ENCODE peak calls at places on chromosomes 11 and 22, in six cellular contexts. One of them, this sample, is unnamed.

GRCh38 chr11:122367809-122368231 is 251.8 kb upstream of the BLID start:
- DNase-seq in stimulated activated CD8-positive, alpha-beta memory T cell treated with anti-CD3 and anti-CD28 coated beads, Interleukin-2, amount 100 ng/mL, for 48 hours: no peak
- DNase-seq in HTR-8/SVneo: no peak
- DNase-seq in NCI-H2107: no peak
- DNase-seq in Right ventricle myocardium superior: no peak
- DNase-seq in GM23338: no peak
- DNase-seq in this sample: no peak

GRCh38 chr11:118437736-118438125 is 1.4 kb downstream of the KMT2A start:
- DNase-seq in stimulated activated CD8-positive, alpha-beta memory T cell treated with anti-CD3 and anti-CD28 coated beads, Interleukin-2, amount 100 ng/mL, for 48 hours: peak; percentile 19
- DNase-seq in HTR-8/SVneo: no peak
- DNase-seq in NCI-H2107: no peak
- DNase-seq in Right ventricle myocardium superior: no peak
- DNase-seq in GM23338: peak; percentile 67
- DNase-seq in this sample: peak; percentile 31

GRCh38 chr22:29114392-29114791 is 41.6 kb downstream of the KREMEN1 start:
- DNase-seq in stimulated activated CD8-positive, alpha-beta memory T cell treated with anti-CD3 and anti-CD28 coated beads, Interleukin-2, amount 100 ng/mL, for 48 hours: no peak
- DNase-seq in HTR-8/SVneo: no peak
- DNase-seq in NCI-H2107: no peak
- DNase-seq in Right ventricle myocardium superior: no peak
- DNase-seq in GM23338: no peak
- DNase-seq in this sample: no peak

GRCh38 chr11:13098067-13098466 is 89.0 kb downstream of the RASSF10 start:
- DNase-seq in stimulated activated CD8-positive, alpha-beta memory T cell treated with anti-CD3 and anti-CD28 coated beads, Interleukin-2, amount 100 ng/mL, for 48 hours: no peak
- DNase-seq in HTR-8/SVneo: no peak
- DNase-seq in NCI-H2107: peak; percentile 23
- DNase-seq in Right ventricle myocardium superior: no peak
- DNase-seq in GM23338: no peak
- DNase-seq in this sample: no peak

GRCh38 chr22:38696606-38697005 is 4.1 kb downstream of the JOSD1 start:
- DNase-seq in stimulated activated CD8-positive, alpha-beta memory T cell treated with anti-CD3 and anti-CD28 coated beads, Interleukin-2, amount 100 ng/mL, for 48 hours: no peak
- DNase-seq in HTR-8/SVneo: no peak
- DNase-seq in NCI-H2107: no peak
- DNase-seq in Right ventricle myocardium superior: no peak
- DNase-seq in GM23338: no peak
- DNase-seq in this sample: peak; percentile 17

GRCh38 chr11:10659339-10660216 is 34.0 kb downstream of the IRAG1 start:
- DNase-seq in stimulated activated CD8-positive, alpha-beta memory T cell treated with anti-CD3 and anti-CD28 coated beads, Interleukin-2, amount 100 ng/mL, for 48 hours: no peak
- DNase-seq in HTR-8/SVneo: peak; percentile 72
- DNase-seq in NCI-H2107: no peak
- DNase-seq in Right ventricle myocardium superior: no peak
- DNase-seq in GM23338: no peak
- DNase-seq in this sample: peak; percentile 5

GRCh38 chr11:68215087-68215445 is 2.0 kb upstream of the KMT5B start:
- DNase-seq in stimulated activated CD8-positive, alpha-beta memory T cell treated with anti-CD3 and anti-CD28 coated beads, Interleukin-2, amount 100 ng/mL, for 48 hours: peak; percentile 12
- DNase-seq in HTR-8/SVneo: no peak
- DNase-seq in NCI-H2107: no peak
- DNase-seq in Right ventricle myocardium superior: no peak
- DNase-seq in GM23338: no peak
- DNase-seq in this sample: no peak

GRCh38 chr11:31810779-31811647 is at the start of gene PAX6:
- DNase-seq in stimulated activated CD8-positive, alpha-beta memory T cell treated with anti-CD3 and anti-CD28 coated beads, Interleukin-2, amount 100 ng/mL, for 48 hours: no peak
- DNase-seq in HTR-8/SVneo: no peak
- DNase-seq in NCI-H2107: no peak
- DNase-seq in Right ventricle myocardium superior: peak; percentile 65
- DNase-seq in GM23338: peak; percentile 89
- DNase-seq in this sample: no peak

GRCh38 chr11:96337541-96338530 is 5.2 kb downstream of the MAML2 start:
- DNase-seq in stimulated activated CD8-positive, alpha-beta memory T cell treated with anti-CD3 and anti-CD28 coated beads, Interleukin-2, amount 100 ng/mL, for 48 hours: no peak
- DNase-seq in HTR-8/SVneo: no peak
- DNase-seq in NCI-H2107: no peak
- DNase-seq in Right ventricle myocardium superior: no peak
- DNase-seq in GM23338: no peak
- DNase-seq in this sample: no peak

GRCh38 chr11:76597533-76598425 is 72.8 kb downstream of the LRRC32 start:
- DNase-seq in stimulated activated CD8-positive, alpha-beta memory T cell treated with anti-CD3 and anti-CD28 coated beads, Interleukin-2, amount 100 ng/mL, for 48 hours: no peak
- DNase-seq in HTR-8/SVneo: no peak
- DNase-seq in NCI-H2107: no peak
- DNase-seq in Right ventricle myocardium superior: no peak
- DNase-seq in GM23338: no peak
- DNase-seq in this sample: peak; percentile 24

GRCh38 chr11:2987881-2988280 is 4.2 kb downstream of the NAP1L4 start:
- DNase-seq in stimulated activated CD8-positive, alpha-beta memory T cell treated with anti-CD3 and anti-CD28 coated beads, Interleukin-2, amount 100 ng/mL, for 48 hours: no peak
- DNase-seq in HTR-8/SVneo: no peak
- DNase-seq in NCI-H2107: no peak
- DNase-seq in Right ventricle myocardium superior: no peak
- DNase-seq in GM23338: no peak
- DNase-seq in this sample: no peak

GRCh38 chr22:46860562-46860961 is 98.1 kb downstream of the TBC1D22A start:
- DNase-seq in stimulated activated CD8-positive, alpha-beta memory T cell treated with anti-CD3 and anti-CD28 coated beads, Interleukin-2, amount 100 ng/mL, for 48 hours: no peak
- DNase-seq in HTR-8/SVneo: no peak
- DNase-seq in NCI-H2107: no peak
- DNase-seq in Right ventricle myocardium superior: no peak
- DNase-seq in GM23338: no peak
- DNase-seq in this sample: no peak